ENCODE peak calls at places on chromosomes 12 and 14, in six cellular contexts. One of them, this sample, is unnamed.

GRCh38 chr12:123830675-123831074 is 68.6 kb downstream of the DNAH10 start:
- DNase-seq in spleen: no peak
- DNase-seq in endothelial cell of umbilical vein: no peak
- DNase-seq in HepG2: no peak
- DNase-seq in SK-N-SH: no peak
- DNase-seq in HCT116: no peak
- DNase-seq in this sample: no peak

GRCh38 chr14:69360438-69361108 is 37.5 kb downstream of the ERH start:
- DNase-seq in spleen: no peak
- DNase-seq in endothelial cell of umbilical vein: no peak
- DNase-seq in HepG2: no peak
- DNase-seq in SK-N-SH: no peak
- DNase-seq in HCT116: no peak
- DNase-seq in this sample: no peak

GRCh38 chr12:113065126-113066007 is 8.8 kb downstream of the DTX1 start:
- DNase-seq in spleen: peak; percentile 83
- DNase-seq in endothelial cell of umbilical vein: no peak
- DNase-seq in HepG2: no peak
- DNase-seq in SK-N-SH: peak; percentile 63
- DNase-seq in HCT116: no peak
- DNase-seq in this sample: no peak

GRCh38 chr14:69625299-69626131 is 14.1 kb downstream of the SUSD6 start:
- DNase-seq in spleen: peak; percentile 94
- DNase-seq in endothelial cell of umbilical vein: peak; percentile 78
- DNase-seq in HepG2: no peak
- DNase-seq in SK-N-SH: no peak
- DNase-seq in HCT116: no peak
- DNase-seq in this sample: no peak

GRCh38 chr12:68180792-68181744 is 21.5 kb upstream of the IFNG start:
- DNase-seq in spleen: no peak
- DNase-seq in endothelial cell of umbilical vein: no peak
- DNase-seq in HepG2: no peak
- DNase-seq in SK-N-SH: no peak
- DNase-seq in HCT116: no peak
- DNase-seq in this sample: no peak

GRCh38 chr14:30143617-30144016 is 216.0 kb upstream of the PRKD1 start:
- DNase-seq in spleen: no peak
- DNase-seq in endothelial cell of umbilical vein: no peak
- DNase-seq in HepG2: no peak
- DNase-seq in SK-N-SH: no peak
- DNase-seq in HCT116: no peak
- DNase-seq in this sample: no peak

GRCh38 chr14:68630081-68630571 is 162.7 kb downstream of the ZFP36L1 start:
- DNase-seq in spleen: no peak
- DNase-seq in endothelial cell of umbilical vein: no peak
- DNase-seq in HepG2: no peak
- DNase-seq in SK-N-SH: no peak
- DNase-seq in HCT116: no peak
- DNase-seq in this sample: no peak

GRCh38 chr14:26917086-26917485 is 319.3 kb upstream of the NOVA1 start:
- DNase-seq in spleen: no peak
- DNase-seq in endothelial cell of umbilical vein: peak; percentile 28
- DNase-seq in HepG2: peak; percentile 28
- DNase-seq in SK-N-SH: peak; percentile 1
- DNase-seq in HCT116: no peak
- DNase-seq in this sample: no peak

GRCh38 chr12:17278946-17279345 is 673.0 kb upstream of the LMO3 start:
- DNase-seq in spleen: no peak
- DNase-seq in endothelial cell of umbilical vein: no peak
- DNase-seq in HepG2: no peak
- DNase-seq in SK-N-SH: no peak
- DNase-seq in HCT116: no peak
- DNase-seq in this sample: no peak

GRCh38 chr12:89497005-89497404 is 27.6 kb downstream of the GALNT4 start:
- DNase-seq in spleen: no peak
- DNase-seq in endothelial cell of umbilical vein: no peak
- DNase-seq in HepG2: no peak
- DNase-seq in SK-N-SH: no peak
- DNase-seq in HCT116: no peak
- DNase-seq in this sample: no peak

GRCh38 chr12:2142068-2142467 is 89.3 kb downstream of the CACNA1C start:
- DNase-seq in spleen: no peak
- DNase-seq in endothelial cell of umbilical vein: no peak
- DNase-seq in HepG2: no peak
- DNase-seq in SK-N-SH: no peak
- DNase-seq in HCT116: no peak
- DNase-seq in this sample: no peak

GRCh38 chr12:108079731-108080130 is 49.4 kb upstream of the WSCD2 start:
- DNase-seq in spleen: no peak
- DNase-seq in endothelial cell of umbilical vein: no peak
- DNase-seq in HepG2: no peak
- DNase-seq in SK-N-SH: no peak
- DNase-seq in HCT116: no peak
- DNase-seq in this sample: no peak

GRCh38 chr12:94732367-94732990 is 82.1 kb upstream of the TMCC3 start:
- DNase-seq in spleen: no peak
- DNase-seq in endothelial cell of umbilical vein: peak; percentile 44
- DNase-seq in HepG2: no peak
- DNase-seq in SK-N-SH: no peak
- DNase-seq in HCT116: no peak
- DNase-seq in this sample: no peak

GRCh38 chr12:113683566-113683965 is 211.9 kb upstream of the LHX5 start:
- DNase-seq in spleen: no peak
- DNase-seq in endothelial cell of umbilical vein: no peak
- DNase-seq in HepG2: no peak
- DNase-seq in SK-N-SH: no peak
- DNase-seq in HCT116: no peak
- DNase-seq in this sample: no peak

GRCh38 chr12:26636710-26637328 is 196.2 kb downstream of the ITPR2 start:
- DNase-seq in spleen: no peak
- DNase-seq in endothelial cell of umbilical vein: peak; percentile 69
- DNase-seq in HepG2: peak; percentile 78
- DNase-seq in SK-N-SH: no peak
- DNase-seq in HCT116: no peak
- DNase-seq in this sample: no peak

GRCh38 chr14:61308198-61308597 is 13.2 kb upstream of the PRKCH start:
- DNase-seq in spleen: no peak
- DNase-seq in endothelial cell of umbilical vein: peak; percentile 96
- DNase-seq in HepG2: no peak
- DNase-seq in SK-N-SH: no peak
- DNase-seq in HCT116: no peak
- DNase-seq in this sample: no peak

GRCh38 chr12:102879144-102879763 is 37.8 kb downstream of the PAH start:
- DNase-seq in spleen: no peak
- DNase-seq in endothelial cell of umbilical vein: no peak
- DNase-seq in HepG2: no peak
- DNase-seq in SK-N-SH: peak; percentile 23
- DNase-seq in HCT116: peak; percentile 76
- DNase-seq in this sample: peak; percentile 72

GRCh38 chr12:69653703-69654102 is 43.0 kb upstream of the LRRC10 start:
- DNase-seq in spleen: no peak
- DNase-seq in endothelial cell of umbilical vein: no peak
- DNase-seq in HepG2: no peak
- DNase-seq in SK-N-SH: no peak
- DNase-seq in HCT116: no peak
- DNase-seq in this sample: no peak

GRCh38 chr12:124709722-124710656 is 142.6 kb upstream of the NCOR2 start:
- DNase-seq in spleen: no peak
- DNase-seq in endothelial cell of umbilical vein: no peak
- DNase-seq in HepG2: no peak
- DNase-seq in SK-N-SH: no peak
- DNase-seq in HCT116: no peak
- DNase-seq in this sample: no peak

GRCh38 chr12:15059123-15059522 is 86.3 kb downstream of the PDE6H start:
- DNase-seq in spleen: no peak
- DNase-seq in endothelial cell of umbilical vein: no peak
- DNase-seq in HepG2: no peak
- DNase-seq in SK-N-SH: no peak
- DNase-seq in HCT116: no peak
- DNase-seq in this sample: no peak

GRCh38 chr14:50773632-50774541 is 57.1 kb downstream of the NIN start:
- DNase-seq in spleen: no peak
- DNase-seq in endothelial cell of umbilical vein: peak; percentile 60
- DNase-seq in HepG2: peak; percentile 11
- DNase-seq in SK-N-SH: peak; percentile 76
- DNase-seq in HCT116: no peak
- DNase-seq in this sample: no peak

GRCh38 chr12:18224745-18225144 is 36.6 kb upstream of the PIK3C2G start:
- DNase-seq in spleen: no peak
- DNase-seq in endothelial cell of umbilical vein: no peak
- DNase-seq in HepG2: peak; percentile 21
- DNase-seq in SK-N-SH: peak; percentile 1
- DNase-seq in HCT116: peak; percentile 26
- DNase-seq in this sample: peak; percentile 62

GRCh38 chr14:68977137-68977740 is 1.9 kb downstream of the ACTN1 start:
- DNase-seq in spleen: peak; percentile 78
- DNase-seq in endothelial cell of umbilical vein: no peak
- DNase-seq in HepG2: peak; percentile 84
- DNase-seq in SK-N-SH: peak; percentile 36
- DNase-seq in HCT116: no peak
- DNase-seq in this sample: no peak

GRCh38 chr12:46549527-46550265 is 177.1 kb upstream of the SLC38A2 start:
- DNase-seq in spleen: no peak
- DNase-seq in endothelial cell of umbilical vein: peak; percentile 61
- DNase-seq in HepG2: no peak
- DNase-seq in SK-N-SH: no peak
- DNase-seq in HCT116: peak; percentile 84
- DNase-seq in this sample: no peak

GRCh38 chr12:50647479-50647878 is 116.4 kb upstream of the ATF1 start:
- DNase-seq in spleen: no peak
- DNase-seq in endothelial cell of umbilical vein: no peak
- DNase-seq in HepG2: peak; percentile 15
- DNase-seq in SK-N-SH: no peak
- DNase-seq in HCT116: peak; percentile 72
- DNase-seq in this sample: no peak

GRCh38 chr12:130744274-130744673 is 28.2 kb upstream of the RIMBP2 start:
- DNase-seq in spleen: no peak
- DNase-seq in endothelial cell of umbilical vein: no peak
- DNase-seq in HepG2: no peak
- DNase-seq in SK-N-SH: no peak
- DNase-seq in HCT116: no peak
- DNase-seq in this sample: no peak

GRCh38 chr12:82361461-82361915 is 3.2 kb downstream of the METTL25 start:
- DNase-seq in spleen: peak; percentile 78
- DNase-seq in endothelial cell of umbilical vein: no peak
- DNase-seq in HepG2: no peak
- DNase-seq in SK-N-SH: no peak
- DNase-seq in HCT116: no peak
- DNase-seq in this sample: no peak

GRCh38 chr14:101480022-101480746 is 81.1 kb upstream of the DIO3 start:
- DNase-seq in spleen: peak; percentile 41
- DNase-seq in endothelial cell of umbilical vein: no peak
- DNase-seq in HepG2: no peak
- DNase-seq in SK-N-SH: no peak
- DNase-seq in HCT116: no peak
- DNase-seq in this sample: no peak

GRCh38 chr12:30304528-30304927 is 391.1 kb downstream of the IPO8 start:
- DNase-seq in spleen: no peak
- DNase-seq in endothelial cell of umbilical vein: no peak
- DNase-seq in HepG2: no peak
- DNase-seq in SK-N-SH: no peak
- DNase-seq in HCT116: no peak
- DNase-seq in this sample: no peak

GRCh38 chr12:20189767-20190166 is 178.6 kb upstream of the PDE3A start:
- DNase-seq in spleen: no peak
- DNase-seq in endothelial cell of umbilical vein: no peak
- DNase-seq in HepG2: no peak
- DNase-seq in SK-N-SH: peak; percentile 10
- DNase-seq in HCT116: no peak
- DNase-seq in this sample: no peak
- TF ChIP-seq POLR2AphosphoS5 in spleen: no peak
- TF ChIP-seq POLR2AphosphoS5 in endothelial cell of umbilical vein: no peak
- TF ChIP-seq POLR2AphosphoS5 in HepG2: no peak
- TF ChIP-seq POLR2AphosphoS5 in SK-N-SH: no peak
- TF ChIP-seq POLR2AphosphoS5 in HCT116: no peak
- TF ChIP-seq POLR2AphosphoS5 in this sample: no peak

DNA sequence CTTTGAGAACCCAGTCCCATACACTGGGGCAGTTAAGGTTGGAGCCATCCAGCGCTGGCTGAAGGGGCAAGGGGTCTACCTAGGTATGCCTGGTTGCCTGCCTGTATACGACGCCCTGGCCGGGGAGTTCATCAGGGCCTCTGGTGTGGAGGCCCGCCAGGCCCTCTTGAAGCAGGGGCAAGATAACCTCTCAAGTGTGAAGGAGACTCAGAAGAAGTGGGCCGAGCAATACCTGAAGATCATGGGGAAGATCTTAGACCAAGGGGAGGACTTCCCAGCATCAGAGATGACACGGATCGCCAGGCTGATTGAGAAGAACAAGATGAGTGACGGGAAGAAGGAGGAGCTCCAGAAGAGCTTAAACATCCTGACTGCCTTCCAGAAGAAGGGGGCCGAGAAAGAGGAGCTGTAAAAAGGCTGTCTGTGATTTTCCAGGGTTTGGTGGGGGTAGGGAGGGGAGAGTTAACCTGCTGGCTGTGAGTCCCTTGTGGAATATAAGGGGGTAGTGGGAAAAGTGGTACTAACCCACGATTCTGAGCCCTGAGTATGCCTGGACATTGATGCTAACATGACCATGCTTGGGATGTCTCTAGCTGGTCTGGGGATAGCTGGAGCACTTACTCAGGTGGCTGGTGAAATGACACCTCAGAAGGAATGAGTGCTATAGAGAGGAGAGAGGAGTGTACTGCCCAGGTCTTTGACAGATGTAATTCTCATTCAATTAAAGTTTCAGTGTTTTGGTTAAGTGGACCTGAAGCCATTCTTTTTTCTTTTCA is 9.2 kb downstream of the ERP29 start:
- DNase-seq in spleen: no peak
- DNase-seq in endothelial cell of umbilical vein: no peak
- DNase-seq in HepG2: no peak
- DNase-seq in SK-N-SH: no peak
- DNase-seq in HCT116: no peak
- DNase-seq in this sample: no peak
- TF ChIP-seq POLR2AphosphoS5 in spleen: no peak
- TF ChIP-seq POLR2AphosphoS5 in endothelial cell of umbilical vein: no peak
- TF ChIP-seq POLR2AphosphoS5 in HepG2: peak; percentile 19
- TF ChIP-seq POLR2AphosphoS5 in SK-N-SH: no peak
- TF ChIP-seq POLR2AphosphoS5 in HCT116: peak; percentile 51
- TF ChIP-seq POLR2AphosphoS5 in this sample: peak; percentile 55

GRCh38 chr12:9869307-9870161 is at the start of gene CLEC2B:
- DNase-seq in spleen: no peak
- DNase-seq in endothelial cell of umbilical vein: peak; percentile 92
- DNase-seq in HepG2: no peak
- DNase-seq in SK-N-SH: no peak
- DNase-seq in HCT116: no peak
- DNase-seq in this sample: no peak
- TF ChIP-seq POLR2AphosphoS5 in spleen: peak; percentile 59
- TF ChIP-seq POLR2AphosphoS5 in endothelial cell of umbilical vein: peak; percentile 49
- TF ChIP-seq POLR2AphosphoS5 in HepG2: no peak
- TF ChIP-seq POLR2AphosphoS5 in SK-N-SH: no peak
- TF ChIP-seq POLR2AphosphoS5 in HCT116: no peak
- TF ChIP-seq POLR2AphosphoS5 in this sample: no peak

DNA sequence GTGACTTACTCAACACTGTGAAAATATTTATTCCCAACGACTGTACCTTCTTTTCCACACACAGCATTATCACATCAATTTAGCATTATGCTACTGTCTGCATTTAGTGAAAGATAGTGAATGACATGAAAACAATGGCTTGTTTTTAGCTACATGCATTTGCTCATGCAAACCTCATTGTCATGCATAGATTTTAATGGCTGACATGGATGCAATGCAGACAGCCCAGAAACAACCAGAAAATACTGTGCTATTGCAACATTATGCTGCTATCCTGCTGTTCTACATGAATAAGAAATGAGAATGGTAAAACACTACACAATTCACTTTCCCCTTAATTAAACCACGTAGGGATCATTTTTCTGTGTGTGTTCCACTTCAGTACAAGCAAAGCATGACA is 90.8 kb downstream of the LIN7A start:
- DNase-seq in spleen: no peak
- DNase-seq in endothelial cell of umbilical vein: no peak
- DNase-seq in HepG2: no peak
- DNase-seq in SK-N-SH: no peak
- DNase-seq in HCT116: no peak
- DNase-seq in this sample: peak; percentile 73
- TF ChIP-seq POLR2AphosphoS5 in spleen: no peak
- TF ChIP-seq POLR2AphosphoS5 in endothelial cell of umbilical vein: no peak
- TF ChIP-seq POLR2AphosphoS5 in HepG2: no peak
- TF ChIP-seq POLR2AphosphoS5 in SK-N-SH: no peak
- TF ChIP-seq POLR2AphosphoS5 in HCT116: no peak
- TF ChIP-seq POLR2AphosphoS5 in this sample: peak; percentile 46

This sample was measured in SK-N-MC.